ENCODE peak calls at places on chromosomes 4 and X, in six cellular contexts. F, I, Y, R, A and H are unnamed samples.

GRCh38 chr4:48556268-48556667 is 66.2 kb downstream of the ZAR1 start:
- DNase-seq in F (no peak), I (no peak), Y (no peak), R (no peak), A (no peak), H (no peak)

GRCh38 chr4:174592985-174593335 is 70.7 kb upstream of the HPGD start:
- DNase-seq in F (peak; percentile 53), I (no peak), Y (no peak), R (no peak), A (no peak), H (no peak)

GRCh38 chr4:60368986-60369385 is 831.1 kb upstream of the ADGRL3 start:
- DNase-seq in F (no peak), I (no peak), Y (no peak), R (no peak), A (no peak), H (no peak)

GRCh38 chr4:121449416-121449815 is 68.6 kb upstream of the QRFPR start:
- DNase-seq in F (no peak), I (no peak), Y (no peak), R (no peak), A (no peak), H (no peak)

GRCh38 chr4:183422962-183423653 is 21.3 kb upstream of the CDKN2AIP start:
- DNase-seq in F (no peak), I (no peak), Y (no peak), R (no peak), A (no peak), H (no peak)

GRCh38 chr4:102500371-102501175 is 586 bp upstream of the NFKB1 start:
- DNase-seq in F (peak; percentile 37), I (no peak), Y (peak; percentile 24), R (no peak), A (no peak), H (no peak)

GRCh38 chrX:51837926-51838325 is 55.5 kb upstream of the MAGED1 start:
- DNase-seq in F (no peak), I (no peak), Y (no peak), R (no peak), A (no peak), H (no peak)

GRCh38 chr4:56146956-56147355 is 198.2 kb downstream of the CEP135 start:
- DNase-seq in F (no peak), I (no peak), Y (no peak), R (no peak), A (no peak), H (no peak)

GRCh38 chrX:155048997-155049619 is 21.8 kb downstream of the CMC4 start:
- DNase-seq in F (peak; percentile 80), I (no peak), Y (peak; percentile 35), R (no peak), A (peak; percentile 68), H (no peak)

GRCh38 chr4:31370866-31371465 is 650.8 kb downstream of the PCDH7 start:
- DNase-seq in F (peak; percentile 46), I (peak; percentile 1), Y (peak; percentile 37), R (peak; percentile 4), A (no peak), H (no peak)

GRCh38 chr4:40462326-40462725 is 127.2 kb downstream of the CHRNA9 start:
- DNase-seq in F (no peak), I (peak; percentile 13), Y (no peak), R (peak; percentile 57), A (no peak), H (peak; percentile 23)

GRCh38 chr4:154640999-154641398 is 28.5 kb upstream of the FGG start:
- DNase-seq in F (peak; percentile 12), I (no peak), Y (no peak), R (no peak), A (no peak), H (no peak)

GRCh38 chrX:54042609-54043010 is 1.7 kb downstream of the PHF8 start:
- DNase-seq in F (peak; percentile 70), I (peak; percentile 13), Y (peak; percentile 48), R (no peak), A (peak; percentile 48), H (peak; percentile 30)

GRCh38 chr4:113555868-113556267 is 205.7 kb downstream of the CAMK2D start:
- DNase-seq in F (no peak), I (no peak), Y (no peak), R (no peak), A (no peak), H (no peak)

GRCh38 chrX:46611658-46612362 is 38.2 kb downstream of the CHST7 start:
- DNase-seq in F (no peak), I (no peak), Y (no peak), R (no peak), A (no peak), H (no peak)

GRCh38 chr4:36081185-36081584 is 163.1 kb downstream of the ARAP2 start:
- DNase-seq in F (no peak), I (no peak), Y (no peak), R (peak; percentile 53), A (no peak), H (no peak)

GRCh38 chr4:101346312-101346561 is 1.1 kb downstream of the PPP3CA start:
- DNase-seq in F (no peak), I (peak; percentile 25), Y (peak; percentile 16), R (no peak), A (no peak), H (no peak)

GRCh38 chr4:85937507-85937906 is 422.3 kb downstream of the MAPK10 start:
- DNase-seq in F (no peak), I (no peak), Y (no peak), R (no peak), A (no peak), H (no peak)

GRCh38 chr4:48698029-48698901 is 81.8 kb downstream of the FRYL start:
- DNase-seq in F (peak; percentile 85), I (no peak), Y (peak; percentile 75), R (no peak), A (no peak), H (no peak)

GRCh38 chr4:84778041-84778440 is 188.4 kb downstream of the WDFY3 start:
- DNase-seq in F (no peak), I (no peak), Y (no peak), R (no peak), A (no peak), H (no peak)

GRCh38 chr4:76690906-76691275 is 207.1 kb downstream of the SOWAHB start:
- DNase-seq in F (no peak), I (no peak), Y (no peak), R (no peak), A (no peak), H (no peak)

GRCh38 chrX:16838202-16839066 is 31.7 kb downstream of the RBBP7 start:
- DNase-seq in F (no peak), I (no peak), Y (no peak), R (no peak), A (no peak), H (no peak)

GRCh38 chrX:70434352-70434866 is 10.2 kb upstream of the DLG3 start:
- DNase-seq in F (peak; percentile 91), I (peak; percentile 54), Y (peak; percentile 73), R (no peak), A (peak; percentile 73), H (peak; percentile 64)

GRCh38 chrX:43380704-43381103 is 275.4 kb upstream of the MAOA start:
- DNase-seq in F (no peak), I (no peak), Y (no peak), R (no peak), A (no peak), H (no peak)

GRCh38 chrX:103398321-103398937 is 22.1 kb downstream of the BEX3 start:
- DNase-seq in F (peak; percentile 61), I (no peak), Y (peak; percentile 34), R (no peak), A (no peak), H (no peak)

GRCh38 chr4:2070421-2071251 is 11.5 kb downstream of the NAT8L start:
- DNase-seq in F (no peak), I (no peak), Y (no peak), R (no peak), A (no peak), H (no peak)

DNA sequence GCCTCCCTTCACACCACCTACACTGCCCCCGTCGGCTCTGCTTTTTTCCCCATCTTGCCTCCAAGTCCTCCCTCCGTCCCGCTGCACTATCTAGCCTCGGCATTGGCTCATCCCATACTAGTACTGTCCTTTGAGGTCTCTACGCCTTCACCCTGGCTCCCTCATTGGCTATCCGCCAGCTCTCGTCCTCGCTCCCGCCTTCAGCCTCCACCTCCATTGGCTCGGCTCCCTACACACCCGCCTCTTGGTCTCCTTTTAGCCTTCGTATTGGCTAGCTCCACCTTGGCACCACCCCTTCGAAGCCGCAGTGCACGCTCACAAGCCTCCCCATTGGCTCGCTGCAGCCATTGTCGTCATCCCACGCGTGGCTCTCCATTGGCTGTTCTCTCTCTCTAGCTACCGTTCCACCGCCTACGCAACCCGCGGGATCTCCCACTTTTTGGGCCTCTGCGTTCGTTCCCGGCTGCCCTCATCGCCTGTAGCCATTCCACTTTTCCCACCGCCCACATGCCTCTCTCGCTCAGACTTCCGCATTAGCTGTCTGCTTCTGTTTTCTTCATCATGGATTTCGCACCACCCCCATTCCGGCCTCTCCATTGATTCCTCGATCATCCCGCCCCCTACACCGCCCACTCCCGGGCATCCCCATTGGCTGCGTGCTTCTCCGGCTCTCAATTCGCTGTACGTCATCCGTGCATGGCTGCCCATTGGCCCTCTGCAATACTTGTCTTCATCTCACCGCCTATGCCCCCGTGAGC is 404 bp upstream of the PPP1R3F start:
- DNase-seq in F (peak; percentile 94), I (peak; percentile 69), Y (peak; percentile 94), R (peak; percentile 93), A (peak; percentile 83), H (peak; percentile 80)
- TF ChIP-seq POLR2A in F (peak; percentile 77), I (peak; percentile 76), Y (peak; percentile 60), R (peak; percentile 87), A (peak; percentile 70), H (peak; percentile 80)

GRCh38 chr4:73730292-73730691 is 10.1 kb upstream of the CXCL8 start:
- DNase-seq in F (no peak), I (no peak), Y (no peak), R (no peak), A (no peak), H (no peak)
- TF ChIP-seq TAF1 in F (no peak), I (no peak), Y (no peak), R (no peak), A (no peak), H (no peak)

GRCh38 chrX:11837437-11837836 is 79.4 kb downstream of the MSL3 start:
- DNase-seq in F (no peak), I (no peak), Y (no peak), R (no peak), A (no peak), H (no peak)

DNA sequence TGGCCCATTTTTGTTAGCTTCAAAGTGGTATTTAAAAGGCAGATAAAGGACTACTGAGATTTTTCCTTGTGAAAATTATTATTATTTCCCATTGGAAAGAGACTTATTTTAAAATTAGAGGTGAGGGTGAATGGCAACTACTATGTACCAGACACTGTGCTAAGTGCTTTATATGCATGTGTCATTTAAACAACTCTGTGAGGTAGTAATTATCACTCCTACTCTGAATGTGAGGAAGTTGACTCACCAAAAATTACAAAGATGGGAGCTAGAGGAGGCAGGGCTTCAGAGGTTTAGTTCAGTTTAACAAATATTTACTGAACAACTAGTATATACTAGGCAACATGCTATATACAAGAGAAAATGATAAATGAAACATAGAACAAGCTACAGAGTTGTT is 78.2 kb downstream of the MSL3 start:
- DNase-seq in F (no peak), I (no peak), Y (no peak), R (no peak), A (no peak), H (no peak)
- TF ChIP-seq POLR2AphosphoS5 in F (no peak), I (no peak), Y (no peak), R (no peak), A (no peak), H (no peak)

DNA sequence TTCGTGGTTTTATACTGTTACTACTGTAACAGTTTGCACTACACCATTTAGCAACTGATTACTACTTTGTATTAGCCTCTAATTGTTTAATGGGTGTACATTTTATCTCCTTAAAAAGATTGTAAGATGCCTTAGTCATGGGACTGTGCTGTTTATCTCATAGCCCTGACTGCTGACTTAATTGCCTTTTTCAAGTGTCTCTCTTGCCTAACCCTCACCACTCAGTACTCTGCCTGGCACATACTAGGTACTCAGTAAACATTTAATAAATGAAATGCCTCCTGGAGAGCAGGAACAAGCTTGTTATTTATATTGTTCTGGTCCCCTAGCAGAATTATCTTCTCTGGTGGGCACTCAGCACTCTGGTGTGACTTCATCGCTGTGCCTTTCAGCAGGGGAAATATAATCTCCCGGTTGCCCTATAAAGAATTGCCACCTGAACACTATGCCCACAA is 1.7 kb upstream of the STIM2 start:
- DNase-seq in F (peak; percentile 40), I (no peak), Y (no peak), R (no peak), A (no peak), H (no peak)
- TF ChIP-seq POLR2A in F (no peak), I (no peak), Y (no peak), R (no peak), A (no peak), H (no peak)